ENCODE peak calls at places on chromosomes 7 and 10, in five cellular contexts. O, P, W, Q and F are unnamed samples.

GRCh38 chr7:139840776-139841175 is 11.7 kb downstream of the TBXAS1 start:
- DNase-seq in Q (no peak), O (no peak), P (no peak), W (no peak), F (no peak)

GRCh38 chr7:5549096-5549896 is 125.7 kb upstream of the TNRC18 start:
- DNase-seq in W (no peak), O (peak), Q (no peak), P (no peak), F (peak)

GRCh38 chr10:68900427-68901105 is 549 bp upstream of the DDX50 start:
- DNase-seq in O (no peak), W (no peak), Q (peak), P (peak), F (peak)

GRCh38 chr10:43219848-43220247 is 47.0 kb downstream of the RASGEF1A start:
- DNase-seq in W (no peak), P (no peak), O (no peak), Q (no peak), F (no peak)

GRCh38 chr10:45602082-45602730 is 70.4 kb downstream of the ZFAND4 start:
- DNase-seq in W (no peak), O (peak), P (no peak), Q (no peak), F (peak)

GRCh38 chr10:49614242-49615198 is 683 bp downstream of the CHAT start:
- DNase-seq in W (no peak), Q (no peak), P (peak), O (no peak), F (no peak)

GRCh38 chr7:131365876-131366275 is 38.2 kb downstream of the MKLN1 start:
- DNase-seq in Q (no peak), O (peak), P (no peak), W (no peak), F (peak)

GRCh38 chr7:117283371-117283770 is 39.5 kb downstream of the WNT2 start:
- DNase-seq in Q (no peak), W (no peak), O (peak), P (no peak), F (peak)

GRCh38 chr10:35640474-35640873 is 1.6 kb downstream of the FZD8 start:
- DNase-seq in W (no peak), Q (peak), P (peak), O (peak), F (peak)

GRCh38 chr7:86904949-86905834 is 154.3 kb downstream of the ELAPOR2 start:
- DNase-seq in Q (no peak), W (no peak), P (no peak), O (peak), F (peak)

GRCh38 chr10:88110355-88110754 is 246.9 kb downstream of the PTEN start:
- DNase-seq in P (no peak), W (no peak), Q (no peak), O (peak), F (peak)

GRCh38 chr10:94052901-94053638 is 59.3 kb downstream of the PLCE1 start:
- DNase-seq in W (no peak), Q (no peak), P (no peak), O (peak), F (peak)

GRCh38 chr10:57696641-57697040 is 571.1 kb downstream of the IPMK start:
- DNase-seq in W (no peak), Q (no peak), O (peak), P (no peak), F (peak)

GRCh38 chr10:31744025-31744424 is 184.6 kb downstream of the ARHGAP12 start:
- DNase-seq in Q (no peak), O (no peak), W (no peak), P (no peak), F (no peak)

GRCh38 chr7:156691764-156692163 is 51.2 kb downstream of the RNF32 start:
- DNase-seq in W (no peak), P (no peak), Q (no peak), O (no peak), F (no peak)

GRCh38 chr7:135167360-135167759 is 3.1 kb downstream of the CYREN start:
- DNase-seq in W (no peak), Q (no peak), O (no peak), P (no peak), F (no peak)

GRCh38 chr7:139561-140243 is 52.7 kb upstream of the FAM20C start:
- DNase-seq in Q (no peak), O (no peak), P (peak), W (no peak), F (no peak)